ENCODE peak calls at places on chromosome 17, in four cellular contexts. O, B, W and K are unnamed samples.

GRCh38 chr17:8837438-8838075 is 29.9 kb downstream of the PIK3R6 start:
- DNase-seq in W (no peak), O (no peak), B (no peak), K (no peak)

GRCh38 chr17:80486692-80487091 is 10.3 kb upstream of the NPTX1 start:
- DNase-seq in O (no peak), W (no peak), B (no peak), K (no peak)

GRCh38 chr17:63113167-63113566 is 147.1 kb downstream of the TANC2 start:
- DNase-seq in O (peak), B (no peak), W (no peak), K (no peak)

GRCh38 chr17:75260679-75261335 is 599 bp downstream of the GGA3 start:
- DNase-seq in W (no peak), O (no peak), B (no peak), K (no peak)

GRCh38 chr17:64262422-64263260 is at the start of gene TEX2:
- DNase-seq in B (peak), W (peak), O (peak), K (peak)

GRCh38 chr17:49699967-49700575 is 7.7 kb downstream of the SLC35B1 start:
- DNase-seq in B (no peak), O (no peak), W (no peak), K (no peak)

GRCh38 chr17:66638707-66639479 is 196.0 kb upstream of the CACNG5 start:
- DNase-seq in O (no peak), B (no peak), W (no peak), K (no peak)

GRCh38 chr17:50923611-50924010 is 57.5 kb upstream of the TOB1 start:
- DNase-seq in O (no peak), B (no peak), W (no peak), K (no peak)

GRCh38 chr17:71057448-71057847 is 888.1 kb downstream of the KCNJ2 start:
- DNase-seq in B (no peak), W (no peak), O (no peak), K (no peak)